ENCODE peak calls at places on chromosomes 3 and 15, in five cellular contexts. A is psoas muscle, L is iPS DF 19.7, Z is GM03348, G is fibroblast of lung. J is an unnamed sample.

GRCh38 chr15:44148580-44148979 is 46.5 kb downstream of the FRMD5 start:
- DNase-seq in G (no peak), L (no peak), A (no peak), Z (no peak), J (no peak)

GRCh38 chr3:38579146-38579545 is 70.3 kb downstream of the SCN5A start:
- DNase-seq in Z (no peak), A (peak; percentile 69), G (no peak), L (peak; percentile 20), J (no peak)

GRCh38 chr3:33636125-33636855 is 81.8 kb downstream of the CLASP2 start:
- DNase-seq in Z (peak; percentile 60), L (peak; percentile 7), A (no peak), G (peak; percentile 89), J (no peak)

GRCh38 chr15:68399096-68400065 is 32.6 kb downstream of the ITGA11 start:
- DNase-seq in Z (no peak), L (no peak), A (no peak), G (no peak), J (no peak)

GRCh38 chr3:58452176-58452575 is 18.5 kb upstream of the PDHB start:
- DNase-seq in A (no peak), G (no peak), Z (no peak), L (no peak), J (no peak)

GRCh38 chr15:48500595-48500994 is 144.9 kb downstream of the FBN1 start:
- DNase-seq in Z (peak; percentile 25), G (no peak), A (no peak), L (no peak), J (no peak)

GRCh38 chr15:90358124-90359033 is 6.3 kb downstream of the ZNF774 start:
- DNase-seq in A (no peak), Z (peak; percentile 28), G (peak; percentile 34), L (no peak), J (no peak)

GRCh38 chr3:136142592-136142991 is 53.5 kb downstream of the MSL2 start:
- DNase-seq in L (peak; percentile 42), A (no peak), G (peak; percentile 71), Z (peak; percentile 78), J (no peak)

GRCh38 chr3:150412599-150413069 is 4.5 kb downstream of the TSC22D2 start:
- DNase-seq in A (no peak), G (peak; percentile 92), Z (peak; percentile 30), L (no peak), J (no peak)

GRCh38 chr3:40057077-40057476 is 247.7 kb downstream of the MYRIP start:
- DNase-seq in L (no peak), A (no peak), G (no peak), Z (peak; percentile 58), J (no peak)

GRCh38 chr3:106963446-106963845 is 413.8 kb upstream of the CCDC54 start:
- DNase-seq in Z (peak; percentile 14), A (no peak), L (no peak), G (peak; percentile 84), J (no peak)

GRCh38 chr3:11080492-11080891 is 73.8 kb upstream of the HRH1 start:
- DNase-seq in L (no peak), A (no peak), Z (no peak), G (no peak), J (no peak)

GRCh38 chr15:81235781-81236507 is 39.3 kb downstream of the IL16 start:
- DNase-seq in A (no peak), L (no peak), Z (peak; percentile 83), G (peak; percentile 90), J (no peak)

GRCh38 chr3:191280111-191280510 is 49.1 kb upstream of the CCDC50 start:
- DNase-seq in L (no peak), A (no peak), G (no peak), Z (no peak), J (no peak)

GRCh38 chr15:72685301-72685924 is 569 bp downstream of the HIGD2B start:
- DNase-seq in Z (no peak), A (no peak), G (peak; percentile 6), L (no peak), J (no peak)

GRCh38 chr15:101540480-101541239 is 51.2 kb upstream of the PCSK6 start:
- DNase-seq in G (no peak), L (no peak), A (no peak), Z (no peak), J (no peak)

GRCh38 chr15:87881001-87881400 is 375.5 kb downstream of the NTRK3 start:
- DNase-seq in Z (no peak), A (no peak), G (no peak), L (no peak), J (no peak)

GRCh38 chr3:191139771-191140170 is 59.3 kb upstream of the OSTN start:
- DNase-seq in L (no peak), A (no peak), G (peak; percentile 14), Z (peak; percentile 18), J (no peak)

GRCh38 chr3:65146149-65146548 is 458.3 kb upstream of the ADAMTS9 start:
- DNase-seq in G (peak; percentile 17), L (peak; percentile 93), Z (no peak), A (no peak), J (no peak)

GRCh38 chr15:52095597-52096262 is 16.8 kb downstream of the BCL2L10 start:
- DNase-seq in Z (peak; percentile 64), G (peak; percentile 97), A (no peak), L (no peak), J (no peak)

GRCh38 chr3:43755511-43756200 is 64.9 kb downstream of the ABHD5 start:
- DNase-seq in A (no peak), G (no peak), L (no peak), Z (no peak), J (no peak)

GRCh38 chr3:127998596-127998995 is 53.6 kb upstream of the SEC61A1 start:
- DNase-seq in Z (no peak), A (no peak), G (no peak), L (no peak), J (no peak)

GRCh38 chr3:11424277-11424676 is 152.1 kb downstream of the ATG7 start:
- DNase-seq in G (no peak), Z (no peak), A (no peak), L (no peak), J (no peak)

GRCh38 chr3:70982700-70983140 is 600.8 kb downstream of the FOXP1 start:
- DNase-seq in Z (peak; percentile 60), L (no peak), G (peak; percentile 93), A (peak; percentile 62), J (no peak)

GRCh38 chr3:159711560-159712333 is 276.9 kb upstream of the IL12A start:
- DNase-seq in L (no peak), A (no peak), G (peak; percentile 80), Z (peak; percentile 84), J (peak; percentile 19)

GRCh38 chr3:95894820-95895219 is 919.6 kb upstream of the EPHA6 start:
- DNase-seq in A (no peak), G (no peak), Z (no peak), L (no peak), J (no peak)

GRCh38 chr3:106013971-106014370 is 145.2 kb upstream of the CBLB start:
- DNase-seq in L (no peak), Z (peak; percentile 57), A (no peak), G (peak; percentile 94), J (no peak)